ENCODE peak calls at places on chromosomes 2 and 18, in seven cellular contexts. W is left lung, Q is AG09309, F is HFFc6, R is suprapubic skin, Z is endothelial cell of umbilical vein, T is OCI-LY7. X is an unnamed sample.

GRCh38 chr18:35043207-35043606 is 2.0 kb downstream of the MAPRE2 start:
- DNase-seq in F (no peak), T (no peak), Z (peak), W (no peak), R (no peak), Q (no peak), X (no peak)

GRCh38 chr2:239640210-239640609 is 239.4 kb upstream of the HDAC4 start:
- DNase-seq in Q (no peak), T (no peak), F (no peak), W (no peak), Z (no peak), R (no peak), X (no peak)

GRCh38 chr2:19419211-19419880 is 60.9 kb upstream of the OSR1 start:
- DNase-seq in Q (no peak), F (no peak), T (no peak), R (no peak), W (no peak), Z (no peak), X (no peak)

GRCh38 chr18:55275042-55275897 is 312.7 kb downstream of the TCF4 start:
- DNase-seq in Q (peak), F (peak), Z (peak), W (no peak), R (peak), T (peak), X (no peak)

GRCh38 chr2:142865924-142866323 is 11.5 kb upstream of the KYNU start:
- DNase-seq in R (no peak), Z (peak), Q (no peak), T (peak), W (no peak), F (no peak), X (no peak)

GRCh38 chr2:48852938-48853337 is 97.4 kb upstream of the LHCGR start:
- DNase-seq in Q (no peak), F (no peak), W (no peak), Z (no peak), R (no peak), T (no peak), X (no peak)

GRCh38 chr18:37361223-37362157 is 204.1 kb downstream of the CELF4 start:
- DNase-seq in R (no peak), Q (no peak), W (peak), Z (no peak), F (no peak), T (no peak), X (no peak)

GRCh38 chr2:20526666-20527065 is 79.8 kb downstream of the RHOB start:
- DNase-seq in Z (no peak), W (no peak), Q (no peak), F (no peak), T (no peak), R (no peak), X (no peak)

GRCh38 chr2:116142828-116143227 is 1671.7 kb upstream of the DDX18 start:
- DNase-seq in T (no peak), Q (no peak), F (no peak), Z (no peak), R (no peak), W (no peak), X (no peak)

GRCh38 chr2:175461839-175462238 is 280.3 kb upstream of the ATP5MC3 start:
- DNase-seq in Z (no peak), W (no peak), F (no peak), Q (no peak), R (no peak), T (no peak), X (no peak)

GRCh38 chr2:9768388-9768787 is 74.9 kb upstream of the TAF1B start:
- DNase-seq in Q (no peak), Z (no peak), F (no peak), T (no peak), R (peak), W (peak), X (peak)
- TF ChIP-seq CTCF in Q (no peak), Z (no peak), F (no peak), T (no peak), R (no peak), W (no peak), X (no peak)

DNA sequence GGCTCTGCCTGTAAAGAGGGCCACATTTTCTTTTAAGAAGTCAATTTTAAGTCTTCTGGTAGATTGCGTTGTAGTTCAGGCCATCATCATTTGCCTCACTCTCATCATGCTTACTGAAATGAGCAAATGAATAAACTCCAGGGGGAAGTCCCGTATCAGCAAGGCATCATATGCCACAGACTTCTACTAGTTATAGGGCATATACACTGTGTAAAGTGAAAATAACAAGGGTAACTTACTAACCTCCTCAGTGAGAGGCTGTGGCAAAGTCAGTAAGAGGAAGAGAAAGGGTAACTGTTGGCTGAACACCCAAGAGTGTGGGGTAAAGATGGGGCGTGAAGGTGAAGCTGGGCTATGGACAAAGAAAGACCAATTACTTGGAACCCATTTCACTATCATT is 456.2 kb downstream of the SPAG16 start:
- DNase-seq in Z (no peak), F (no peak), T (no peak), R (no peak), Q (no peak), W (no peak), X (no peak)
- TF ChIP-seq CTCF in Z (no peak), F (no peak), T (no peak), R (no peak), Q (no peak), W (no peak), X (no peak)

DNA sequence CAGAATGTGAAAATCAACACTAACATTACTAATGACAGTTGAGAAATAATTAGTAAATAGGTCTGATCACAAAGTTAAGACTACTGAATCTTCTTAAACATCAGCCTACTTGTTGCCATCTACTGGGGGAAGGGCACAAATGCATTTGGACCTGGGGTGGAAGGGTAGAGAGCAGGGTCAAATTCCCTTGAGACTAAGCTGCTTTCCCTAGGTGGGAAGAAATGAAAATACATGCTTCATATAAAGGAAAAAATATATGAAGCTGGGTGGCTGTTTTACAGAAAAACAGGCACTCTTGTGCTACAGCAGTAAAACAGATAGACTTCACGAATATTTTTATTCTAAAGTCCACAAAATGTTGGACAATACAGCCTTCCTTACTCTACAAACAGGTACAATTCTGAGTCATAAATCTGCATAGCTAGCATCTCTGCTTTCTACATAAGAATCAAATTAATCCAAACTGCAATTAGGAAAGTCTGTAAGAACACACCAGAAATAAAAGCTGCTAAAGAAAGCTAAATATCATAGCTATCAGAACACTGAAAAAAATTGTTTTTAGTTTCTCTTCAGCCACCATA is 10.9 kb downstream of the TRIP12 start:
- DNase-seq in T (peak), Z (peak), F (no peak), Q (no peak), R (no peak), W (no peak), X (no peak)
- TF ChIP-seq CTCF in T (peak), Z (peak), F (peak), Q (no peak), R (no peak), W (no peak), X (no peak)

GRCh38 chr18:23498877-23499570 is 4.3 kb upstream of the RMC1 start:
- DNase-seq in Q (peak), Z (peak), W (no peak), R (peak), T (peak), F (peak), X (peak)
- TF ChIP-seq CTCF in Q (peak), Z (peak), W (peak), R (peak), T (peak), F (peak), X (peak)

GRCh38 chr18:48230459-48231113 is 178.6 kb downstream of the ZBTB7C start:
- DNase-seq in T (peak), Q (no peak), F (peak), W (no peak), R (no peak), Z (peak), X (peak)
- TF ChIP-seq CTCF in T (peak), Q (peak), F (peak), W (peak), R (peak), Z (no peak), X (peak)

X was measured in glutamatergic neuron.